ENCODE peak calls at places on chromosomes 13 and 19, in ten cellular contexts. N is foreskin keratinocyte, F is ascending aorta, B is HepG2, H is psoas muscle, J is testis, C is tibial artery, Z is heart right ventricle, K is lung, I is upper lobe of right lung. A is an unnamed sample.

GRCh38 chr19:1141944-1142343 is 32.1 kb downstream of the SBNO2 start:
- DNase-seq in N (no peak), F (no peak), B (peak; percentile 11), H (no peak), J (no peak), C (no peak), Z (no peak), K (no peak), I (no peak), A (no peak)

GRCh38 chr13:30119476-30119875 is 187.9 kb downstream of the KATNAL1 start:
- DNase-seq in N (peak; percentile 91), F (no peak), B (no peak), H (no peak), J (no peak), C (no peak), Z (no peak), K (no peak), I (no peak), A (no peak)

GRCh38 chr13:93559718-93560117 is 333.1 kb downstream of the GPC6 start:
- DNase-seq in N (peak; percentile 98), F (no peak), B (no peak), H (no peak), J (no peak), C (no peak), Z (no peak), K (no peak), I (no peak), A (no peak)

GRCh38 chr19:18300930-18301717 is 19.7 kb upstream of the JUND start:
- DNase-seq in N (no peak), F (peak; percentile 96), B (no peak), H (peak; percentile 93), J (no peak), C (peak; percentile 86), Z (peak; percentile 84), K (peak; percentile 77), I (peak; percentile 86), A (peak; percentile 92)

GRCh38 chr13:24672141-24673132 is 7.8 kb upstream of the ATP12A start:
- DNase-seq in N (no peak), F (no peak), B (no peak), H (no peak), J (no peak), C (no peak), Z (no peak), K (no peak), I (no peak), A (no peak)

GRCh38 chr19:10288662-10289166 is 1.0 kb upstream of the ICAM5 start:
- DNase-seq in N (peak; percentile 65), F (no peak), B (peak; percentile 77), H (no peak), J (no peak), C (no peak), Z (no peak), K (peak; percentile 59), I (peak; percentile 79), A (no peak)

GRCh38 chr13:67018775-67019174 is 211.4 kb downstream of the PCDH9 start:
- DNase-seq in N (no peak), F (no peak), B (no peak), H (no peak), J (no peak), C (no peak), Z (no peak), K (no peak), I (no peak), A (no peak)

GRCh38 chr13:45137501-45137880 is 17.2 kb downstream of the GTF2F2 start:
- DNase-seq in N (no peak), F (no peak), B (no peak), H (no peak), J (no peak), C (no peak), Z (no peak), K (no peak), I (no peak), A (no peak)

GRCh38 chr19:50261446-50261970 is 58.1 kb downstream of the MYH14 start:
- DNase-seq in N (no peak), F (no peak), B (no peak), H (no peak), J (no peak), C (no peak), Z (no peak), K (no peak), I (no peak), A (no peak)

GRCh38 chr19:2089001-2089711 is 7.0 kb downstream of the MOB3A start:
- DNase-seq in N (peak; percentile 90), F (no peak), B (no peak), H (no peak), J (no peak), C (no peak), Z (no peak), K (no peak), I (no peak), A (no peak)

GRCh38 chr19:21256722-21257121 is 72.5 kb downstream of the ZNF708 start:
- DNase-seq in N (peak; percentile 28), F (no peak), B (peak; percentile 48), H (no peak), J (peak; percentile 61), C (no peak), Z (no peak), K (no peak), I (no peak), A (no peak)

GRCh38 chr13:99439048-99439447 is 62.2 kb upstream of the TM9SF2 start:
- DNase-seq in N (no peak), F (no peak), B (no peak), H (no peak), J (no peak), C (no peak), Z (no peak), K (no peak), I (no peak), A (peak; percentile 54)

GRCh38 chr19:38862321-38863059 is 12.7 kb upstream of the HNRNPL start:
- DNase-seq in N (no peak), F (no peak), B (no peak), H (peak; percentile 34), J (no peak), C (peak; percentile 48), Z (peak; percentile 45), K (no peak), I (no peak), A (no peak)

GRCh38 chr19:29478578-29479565 is 46.9 kb upstream of the VSTM2B start:
- DNase-seq in N (no peak), F (no peak), B (peak; percentile 13), H (no peak), J (no peak), C (no peak), Z (no peak), K (peak; percentile 25), I (no peak), A (no peak)
- TF ChIP-seq CTCF in N (no peak), F (no peak), B (peak; percentile 72), H (peak; percentile 4), J (peak; percentile 14), C (no peak), Z (peak; percentile 48), K (no peak), I (peak; percentile 35), A (no peak)

GRCh38 chr13:75645141-75645540 is 9.0 kb downstream of the LMO7 start:
- DNase-seq in N (no peak), F (no peak), B (no peak), H (no peak), J (no peak), C (no peak), Z (no peak), K (no peak), I (no peak), A (no peak)
- H3K4me1 ChIP-seq in N (peaks cover 7% of the 10 kb centered on the region), F (no peaks in the 10 kb centered on the region), B (no peaks in the 10 kb centered on the region), H (no peaks in the 10 kb centered on the region), J (no peaks in the 10 kb centered on the region), C (no peaks in the 10 kb centered on the region), Z (no peaks in the 10 kb centered on the region), K (no peaks in the 10 kb centered on the region), I (no peaks in the 10 kb centered on the region), A (no peaks in the 10 kb centered on the region)

GRCh38 chr13:97258801-97259200 is 36.7 kb downstream of the MBNL2 start:
- DNase-seq in N (no peak), F (no peak), B (no peak), H (no peak), J (no peak), C (no peak), Z (no peak), K (no peak), I (no peak), A (no peak)

GRCh38 chr13:97257228-97257755 is 35.2 kb downstream of the MBNL2 start:
- DNase-seq in N (no peak), F (no peak), B (no peak), H (no peak), J (no peak), C (no peak), Z (no peak), K (no peak), I (no peak), A (no peak)

GRCh38 chr13:97256343-97256783 is 34.2 kb downstream of the MBNL2 start:
- DNase-seq in N (peak; percentile 96), F (peak; percentile 72), B (peak; percentile 85), H (no peak), J (no peak), C (no peak), Z (no peak), K (no peak), I (no peak), A (no peak)

GRCh38 chr13:97259787-97260641 is 37.9 kb downstream of the MBNL2 start:
- DNase-seq in N (no peak), F (no peak), B (peak; percentile 77), H (peak; percentile 46), J (no peak), C (no peak), Z (no peak), K (no peak), I (no peak), A (no peak)

GRCh38 chr13:97257800-97258799 is 36.0 kb downstream of the MBNL2 start:
- DNase-seq in N (peak; percentile 84), F (peak; percentile 87), B (peak; percentile 87), H (peak; percentile 79), J (no peak), C (peak; percentile 69), Z (peak; percentile 73), K (peak; percentile 46), I (no peak), A (peak; percentile 94)
- H3K27me3 ChIP-seq in N (no peaks in the 10 kb centered on the region), F (no peaks in the 10 kb centered on the region), B (no peaks in the 10 kb centered on the region), H (no peaks in the 10 kb centered on the region), J (no peaks in the 10 kb centered on the region), C (no peaks in the 10 kb centered on the region), Z (no peaks in the 10 kb centered on the region), K (no peaks in the 10 kb centered on the region), I (no peaks in the 10 kb centered on the region), A (no peaks in the 10 kb centered on the region)

DNA sequence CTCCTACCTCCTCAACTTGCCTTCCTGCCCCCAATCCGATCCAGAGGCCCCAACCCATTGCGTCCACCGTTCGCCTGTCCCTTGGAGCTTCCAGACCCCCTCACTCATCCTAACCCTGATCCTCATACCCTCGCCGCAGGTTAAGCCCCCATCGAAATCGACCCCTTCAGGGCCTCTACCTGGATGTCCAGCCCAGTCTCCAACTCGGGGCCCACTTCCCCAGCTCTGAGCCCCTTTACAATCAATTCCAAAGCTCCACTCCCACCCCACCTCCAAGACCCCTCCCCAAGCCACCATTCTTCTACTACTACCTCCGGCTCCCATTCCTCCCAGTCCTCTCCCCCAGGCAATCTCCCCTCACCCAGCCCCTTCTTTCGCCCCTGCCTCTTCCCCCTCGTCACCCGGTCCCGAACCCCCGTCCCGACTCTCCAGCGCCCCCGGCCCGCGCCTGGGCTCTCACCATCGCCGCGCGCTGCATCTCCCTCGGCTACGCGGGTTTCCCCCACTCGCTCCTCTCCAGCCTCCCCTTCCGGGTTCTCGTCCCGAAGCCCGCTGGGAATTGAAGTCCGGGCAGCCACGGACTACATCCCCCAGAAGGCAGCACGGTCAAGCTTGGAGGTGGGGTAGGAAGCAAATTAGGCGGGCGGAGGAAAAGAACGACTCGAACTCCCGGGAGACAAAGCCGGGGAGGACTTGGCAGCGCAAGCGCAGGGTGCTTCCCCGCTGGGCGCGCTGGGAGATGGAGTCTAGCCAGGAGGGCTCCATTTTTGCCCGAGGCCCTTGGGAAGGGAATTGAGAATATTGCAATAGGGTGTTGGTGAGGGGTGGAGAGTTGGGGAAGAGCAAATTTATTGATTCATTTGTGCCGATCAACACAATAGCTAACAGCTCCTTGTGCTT is at the start of gene FBXO46:
- DNase-seq in N (peak; percentile 97), F (peak; percentile 99), B (peak; percentile 96), H (peak; percentile 96), J (peak; percentile 98), C (peak; percentile 97), Z (peak; percentile 99), K (peak; percentile 98), I (peak; percentile 97), A (peak; percentile 97)
- TF ChIP-seq CTCF in N (peak; percentile 43), F (peak; percentile 9), B (peak; percentile 75), H (no peak), J (no peak), C (no peak), Z (no peak), K (no peak), I (no peak), A (no peak)

A was measured in right atrium auricular region.